ENCODE peak calls at places on chromosomes 2 and 18, in seven cellular contexts. One of them, this sample, is unnamed.

GRCh38 chr2:75379811-75380210 is 180.5 kb upstream of the TACR1 start:
- DNase-seq in GM12864: no peak
- DNase-seq in bronchial epithelial cell: peak; percentile 90
- DNase-seq in transverse colon: no peak
- DNase-seq in dorsolateral prefrontal cortex: no peak
- DNase-seq in left lung: no peak
- DNase-seq in astrocyte of the cerebellum: no peak
- DNase-seq in this sample: no peak

GRCh38 chr2:55952415-55952814 is 28.8 kb upstream of the EFEMP1 start:
- DNase-seq in GM12864: no peak
- DNase-seq in bronchial epithelial cell: no peak
- DNase-seq in transverse colon: no peak
- DNase-seq in dorsolateral prefrontal cortex: no peak
- DNase-seq in left lung: no peak
- DNase-seq in astrocyte of the cerebellum: no peak
- DNase-seq in this sample: no peak

GRCh38 chr2:20596973-20597867 is 53.7 kb downstream of the HS1BP3 start:
- DNase-seq in GM12864: no peak
- DNase-seq in bronchial epithelial cell: no peak
- DNase-seq in transverse colon: peak; percentile 46
- DNase-seq in dorsolateral prefrontal cortex: no peak
- DNase-seq in left lung: peak; percentile 35
- DNase-seq in astrocyte of the cerebellum: no peak
- DNase-seq in this sample: peak; percentile 84

GRCh38 chr2:33588246-33588645 is 10.9 kb downstream of the FAM98A start:
- DNase-seq in GM12864: no peak
- DNase-seq in bronchial epithelial cell: no peak
- DNase-seq in transverse colon: no peak
- DNase-seq in dorsolateral prefrontal cortex: no peak
- DNase-seq in left lung: no peak
- DNase-seq in astrocyte of the cerebellum: no peak
- DNase-seq in this sample: no peak

GRCh38 chr18:37430346-37431076 is 135.1 kb downstream of the CELF4 start:
- DNase-seq in GM12864: no peak
- DNase-seq in bronchial epithelial cell: no peak
- DNase-seq in transverse colon: no peak
- DNase-seq in dorsolateral prefrontal cortex: no peak
- DNase-seq in left lung: no peak
- DNase-seq in astrocyte of the cerebellum: no peak
- DNase-seq in this sample: no peak

GRCh38 chr2:232667989-232668583 is 29.0 kb upstream of the GIGYF2 start:
- DNase-seq in GM12864: no peak
- DNase-seq in bronchial epithelial cell: no peak
- DNase-seq in transverse colon: no peak
- DNase-seq in dorsolateral prefrontal cortex: peak; percentile 37
- DNase-seq in left lung: no peak
- DNase-seq in astrocyte of the cerebellum: no peak
- DNase-seq in this sample: no peak

GRCh38 chr2:47964722-47965434 is 58.6 kb upstream of the FBXO11 start:
- DNase-seq in GM12864: no peak
- DNase-seq in bronchial epithelial cell: peak; percentile 26
- DNase-seq in transverse colon: no peak
- DNase-seq in dorsolateral prefrontal cortex: no peak
- DNase-seq in left lung: no peak
- DNase-seq in astrocyte of the cerebellum: no peak
- DNase-seq in this sample: no peak

GRCh38 chr2:62077239-62077638 is 118.7 kb upstream of the B3GNT2 start:
- DNase-seq in GM12864: no peak
- DNase-seq in bronchial epithelial cell: no peak
- DNase-seq in transverse colon: no peak
- DNase-seq in dorsolateral prefrontal cortex: no peak
- DNase-seq in left lung: no peak
- DNase-seq in astrocyte of the cerebellum: no peak
- DNase-seq in this sample: no peak

GRCh38 chr2:183126635-183127034 is 2.4 kb downstream of the NUP35 start:
- DNase-seq in GM12864: no peak
- DNase-seq in bronchial epithelial cell: no peak
- DNase-seq in transverse colon: no peak
- DNase-seq in dorsolateral prefrontal cortex: no peak
- DNase-seq in left lung: no peak
- DNase-seq in astrocyte of the cerebellum: no peak
- DNase-seq in this sample: no peak

GRCh38 chr2:163157891-163158511 is 319.4 kb upstream of the KCNH7 start:
- DNase-seq in GM12864: no peak
- DNase-seq in bronchial epithelial cell: peak; percentile 82
- DNase-seq in transverse colon: no peak
- DNase-seq in dorsolateral prefrontal cortex: no peak
- DNase-seq in left lung: no peak
- DNase-seq in astrocyte of the cerebellum: peak; percentile 20
- DNase-seq in this sample: no peak

DNA sequence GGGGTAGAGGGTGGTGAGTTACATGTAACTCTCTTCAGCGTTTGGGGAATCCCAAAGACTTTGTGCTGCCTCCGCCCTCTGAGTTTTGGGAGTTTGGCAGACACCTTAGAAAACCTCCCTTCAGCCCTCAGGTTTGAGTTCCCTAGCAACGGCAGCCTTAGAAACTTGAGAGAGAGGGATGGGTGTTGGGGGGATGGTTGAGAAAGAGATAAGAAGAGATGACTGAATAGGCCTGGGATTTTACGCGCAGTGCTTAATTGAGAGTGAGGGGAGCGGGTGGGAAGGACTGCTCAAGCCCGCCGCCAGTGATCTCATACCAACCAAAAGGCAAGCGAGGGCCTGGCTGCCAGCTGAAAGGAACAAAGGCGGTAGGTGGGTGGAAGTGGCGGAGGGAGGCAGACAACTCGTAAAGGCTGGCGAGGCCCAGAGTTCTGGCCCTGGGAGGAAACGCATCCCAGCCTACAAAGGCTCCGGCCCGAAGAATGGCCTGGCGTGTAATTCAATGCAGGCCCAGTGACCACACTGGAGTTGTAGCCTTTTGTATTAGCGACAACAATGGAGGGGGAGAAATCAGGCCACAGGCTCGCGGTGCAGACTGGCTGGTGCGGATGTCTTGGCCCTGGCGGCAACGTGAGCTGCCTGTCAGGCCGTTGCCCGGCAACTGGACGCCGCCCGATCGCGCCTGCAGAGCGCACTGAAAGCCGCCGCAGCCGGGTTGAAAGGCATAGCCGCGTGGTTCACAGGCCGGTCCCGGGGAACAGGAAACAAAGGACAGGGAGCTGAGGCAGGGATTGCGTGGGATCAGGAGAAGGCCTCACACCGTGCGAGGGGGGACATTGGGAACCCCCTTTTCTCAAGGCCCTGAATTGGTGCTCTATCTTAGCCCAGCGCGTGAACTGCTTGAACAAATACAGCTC is 39.9 kb upstream of the DARS1 start:
- DNase-seq in GM12864: no peak
- DNase-seq in bronchial epithelial cell: peak; percentile 59
- DNase-seq in transverse colon: peak; percentile 69
- DNase-seq in dorsolateral prefrontal cortex: peak; percentile 74
- DNase-seq in left lung: peak; percentile 78
- DNase-seq in astrocyte of the cerebellum: peak; percentile 87
- DNase-seq in this sample: peak; percentile 69
- H3K4me3 ChIP-seq in GM12864: no peak overlapping the region
- H3K4me3 ChIP-seq in bronchial epithelial cell: no peak overlapping the region
- H3K4me3 ChIP-seq in transverse colon: no peak overlapping the region
- H3K4me3 ChIP-seq in dorsolateral prefrontal cortex: peak overlapping the region; percentile 21
- H3K4me3 ChIP-seq in left lung: no peak overlapping the region
- H3K4me3 ChIP-seq in astrocyte of the cerebellum: peak overlapping the region; percentile 17
- H3K4me3 ChIP-seq in this sample: no peak overlapping the region

DNA sequence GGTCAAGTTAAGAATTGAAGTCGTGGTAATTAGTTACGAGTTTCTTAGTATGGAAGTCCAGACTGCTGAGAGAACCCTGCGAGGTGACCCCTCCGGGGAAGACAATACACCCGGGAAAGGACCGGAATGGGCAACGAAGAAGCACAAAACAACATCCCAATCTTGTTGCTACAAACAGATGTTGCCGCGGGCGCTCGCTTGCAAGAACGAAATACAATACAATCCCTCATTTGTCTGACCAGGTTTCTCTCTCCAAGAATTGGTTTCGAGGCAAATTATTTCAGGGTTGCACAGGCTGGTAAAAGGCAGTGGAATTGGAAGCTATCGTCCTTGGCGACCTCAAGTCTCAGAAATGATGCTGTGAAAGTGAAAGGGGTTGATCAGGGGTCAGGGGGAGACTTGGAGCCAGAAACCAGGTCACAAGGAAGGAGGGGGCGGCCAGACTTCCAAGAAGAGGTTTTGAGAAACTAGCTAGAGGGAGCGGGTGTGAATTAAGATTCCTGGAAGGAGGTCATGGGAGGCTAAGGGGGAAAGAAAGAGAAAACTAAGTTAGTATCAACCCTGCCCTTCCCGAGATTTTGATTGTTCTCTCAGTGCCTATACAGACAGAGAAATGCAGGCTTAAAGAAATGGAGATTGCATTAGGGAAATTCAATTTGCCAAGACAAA is 401.9 kb downstream of the HRH4 start:
- DNase-seq in GM12864: no peak
- DNase-seq in bronchial epithelial cell: no peak
- DNase-seq in transverse colon: no peak
- DNase-seq in dorsolateral prefrontal cortex: no peak
- DNase-seq in left lung: no peak
- DNase-seq in astrocyte of the cerebellum: no peak
- DNase-seq in this sample: no peak
- H3K4me3 ChIP-seq in GM12864: no peak overlapping the region
- H3K4me3 ChIP-seq in bronchial epithelial cell: no peak overlapping the region
- H3K4me3 ChIP-seq in transverse colon: no peak overlapping the region
- H3K4me3 ChIP-seq in dorsolateral prefrontal cortex: peak overlapping the region; percentile 2
- H3K4me3 ChIP-seq in left lung: no peak overlapping the region
- H3K4me3 ChIP-seq in astrocyte of the cerebellum: peak overlapping the region; percentile 12
- H3K4me3 ChIP-seq in this sample: no peak overlapping the region

DNA sequence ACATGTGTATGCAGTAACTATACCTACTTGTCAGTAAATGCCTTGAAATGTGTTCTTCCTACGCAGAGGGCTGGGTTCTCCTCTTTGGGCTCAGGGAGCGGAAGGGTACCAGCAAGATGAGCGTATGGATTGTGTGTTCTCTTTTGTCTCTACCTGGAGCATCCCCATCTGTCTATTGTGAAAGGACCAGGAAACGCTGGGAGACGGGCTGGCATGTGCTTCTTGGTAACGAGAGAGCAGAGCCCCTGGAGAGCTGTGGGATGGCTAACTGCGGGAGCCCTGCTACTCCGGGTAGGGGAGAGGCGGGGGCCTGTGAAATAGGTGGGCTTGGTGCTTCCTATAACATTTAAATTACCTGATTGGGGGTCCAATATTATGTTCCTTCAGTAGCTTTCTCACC is 80.9 kb downstream of the BCL2 start:
- DNase-seq in GM12864: no peak
- DNase-seq in bronchial epithelial cell: peak; percentile 7
- DNase-seq in transverse colon: no peak
- DNase-seq in dorsolateral prefrontal cortex: no peak
- DNase-seq in left lung: no peak
- DNase-seq in astrocyte of the cerebellum: no peak
- DNase-seq in this sample: no peak
- H3K4me3 ChIP-seq in GM12864: no peak overlapping the region
- H3K4me3 ChIP-seq in bronchial epithelial cell: no peak overlapping the region
- H3K4me3 ChIP-seq in transverse colon: no peak overlapping the region
- H3K4me3 ChIP-seq in dorsolateral prefrontal cortex: no peak overlapping the region
- H3K4me3 ChIP-seq in left lung: no peak overlapping the region
- H3K4me3 ChIP-seq in astrocyte of the cerebellum: peak overlapping the region; percentile 4
- H3K4me3 ChIP-seq in this sample: no peak overlapping the region

DNA sequence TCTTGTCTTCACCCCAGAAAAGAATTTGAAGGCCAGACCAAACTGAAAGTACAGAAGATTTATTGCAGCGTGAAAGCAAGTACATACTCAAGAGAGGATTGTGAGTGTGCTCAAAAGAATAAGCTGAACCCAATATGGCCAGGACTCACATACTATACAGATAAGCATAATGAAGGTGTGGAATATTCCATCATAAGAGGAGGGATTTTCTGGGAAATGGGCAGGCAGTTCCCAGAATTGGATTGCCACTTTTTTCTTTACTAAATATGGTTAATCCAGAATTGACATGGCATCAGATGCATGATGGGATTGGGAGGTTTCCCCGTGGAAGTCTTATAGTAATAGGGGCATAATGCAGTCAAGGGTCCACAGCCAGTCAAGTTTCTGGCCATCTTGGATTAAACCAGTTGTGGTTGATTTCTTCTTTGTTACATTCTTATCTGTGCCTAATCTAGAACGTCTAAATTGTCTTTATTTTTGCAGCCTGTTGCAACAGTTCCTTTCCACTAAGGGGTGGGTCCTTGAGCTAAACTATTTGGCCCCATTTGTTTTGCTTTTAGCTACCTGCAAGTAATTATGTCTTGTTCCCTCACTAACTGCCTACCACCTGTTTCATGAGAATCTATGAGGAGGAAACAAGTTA is 9.0 kb downstream of the SP140L start:
- DNase-seq in GM12864: no peak
- DNase-seq in bronchial epithelial cell: no peak
- DNase-seq in transverse colon: no peak
- DNase-seq in dorsolateral prefrontal cortex: no peak
- DNase-seq in left lung: no peak
- DNase-seq in astrocyte of the cerebellum: no peak
- DNase-seq in this sample: no peak
- H3K4me3 ChIP-seq in GM12864: no peak overlapping the region
- H3K4me3 ChIP-seq in bronchial epithelial cell: no peak overlapping the region
- H3K4me3 ChIP-seq in transverse colon: no peak overlapping the region
- H3K4me3 ChIP-seq in dorsolateral prefrontal cortex: no peak overlapping the region
- H3K4me3 ChIP-seq in left lung: no peak overlapping the region
- H3K4me3 ChIP-seq in astrocyte of the cerebellum: no peak overlapping the region
- H3K4me3 ChIP-seq in this sample: no peak overlapping the region

GRCh38 chr18:61993831-61994230 is 101.0 kb upstream of the RNF152 start:
- DNase-seq in GM12864: no peak
- DNase-seq in bronchial epithelial cell: peak; percentile 35
- DNase-seq in transverse colon: no peak
- DNase-seq in dorsolateral prefrontal cortex: no peak
- DNase-seq in left lung: no peak
- DNase-seq in astrocyte of the cerebellum: no peak
- DNase-seq in this sample: no peak

GRCh38 chr18:61995547-61996062 is 102.8 kb upstream of the RNF152 start:
- DNase-seq in GM12864: no peak
- DNase-seq in bronchial epithelial cell: peak; percentile 95
- DNase-seq in transverse colon: no peak
- DNase-seq in dorsolateral prefrontal cortex: no peak
- DNase-seq in left lung: no peak
- DNase-seq in astrocyte of the cerebellum: no peak
- DNase-seq in this sample: no peak

GRCh38 chr18:61998957-61999356 is 106.2 kb upstream of the RNF152 start:
- DNase-seq in GM12864: no peak
- DNase-seq in bronchial epithelial cell: peak; percentile 83
- DNase-seq in transverse colon: no peak
- DNase-seq in dorsolateral prefrontal cortex: no peak
- DNase-seq in left lung: no peak
- DNase-seq in astrocyte of the cerebellum: peak; percentile 24
- DNase-seq in this sample: no peak

GRCh38 chr18:62001396-62001795 is 108.6 kb upstream of the RNF152 start:
- DNase-seq in GM12864: no peak
- DNase-seq in bronchial epithelial cell: no peak
- DNase-seq in transverse colon: no peak
- DNase-seq in dorsolateral prefrontal cortex: no peak
- DNase-seq in left lung: no peak
- DNase-seq in astrocyte of the cerebellum: no peak
- DNase-seq in this sample: no peak

DNA sequence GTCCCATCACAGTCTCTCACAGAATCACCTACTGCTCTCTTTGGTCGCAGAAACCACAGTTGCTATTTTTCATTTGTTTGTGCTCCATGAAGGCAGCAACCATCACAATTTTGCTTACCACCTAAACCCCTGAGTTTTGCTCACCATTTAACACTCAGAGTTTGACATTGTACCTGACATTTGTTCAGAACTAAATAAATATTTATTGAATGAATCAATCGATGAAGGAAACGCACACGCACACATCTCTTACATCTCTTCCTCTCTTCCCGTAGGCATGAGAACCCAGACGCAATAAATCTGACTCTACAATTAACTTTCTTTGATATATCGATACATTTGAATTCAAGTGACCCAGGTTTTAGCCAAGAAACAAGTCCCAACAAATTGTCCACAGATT is 105.5 kb upstream of the RNF152 start:
- DNase-seq in GM12864: no peak
- DNase-seq in bronchial epithelial cell: peak; percentile 33
- DNase-seq in transverse colon: no peak
- DNase-seq in dorsolateral prefrontal cortex: no peak
- DNase-seq in left lung: no peak
- DNase-seq in astrocyte of the cerebellum: no peak
- DNase-seq in this sample: no peak
- H3K4me3 ChIP-seq in GM12864: no peak overlapping the region
- H3K4me3 ChIP-seq in bronchial epithelial cell: no peak overlapping the region
- H3K4me3 ChIP-seq in transverse colon: no peak overlapping the region
- H3K4me3 ChIP-seq in dorsolateral prefrontal cortex: no peak overlapping the region
- H3K4me3 ChIP-seq in left lung: no peak overlapping the region
- H3K4me3 ChIP-seq in astrocyte of the cerebellum: no peak overlapping the region
- H3K4me3 ChIP-seq in this sample: no peak overlapping the region

This sample was measured in aorta.